ENCODE peak calls at places on chromosomes 11 and 22, in six cellular contexts. X, D, S, Y, M and Z are unnamed samples.

GRCh38 chr11:9459573-9460321 is 1.1 kb upstream of the ZNF143 start:
- DNase-seq in X (no peak), D (no peak), S (peak), Y (peak), M (no peak), Z (no peak)

GRCh38 chr11:26985941-26986340 is 8.0 kb upstream of the FIBIN start:
- DNase-seq in X (no peak), D (no peak), S (peak), Y (no peak), M (no peak), Z (no peak)

GRCh38 chr11:368414-369335 is 624 bp upstream of the B4GALNT4 start:
- DNase-seq in X (peak), D (no peak), S (peak), Y (no peak), M (no peak), Z (peak)

GRCh38 chr11:123457187-123457770 is 27.2 kb downstream of the GRAMD1B start:
- DNase-seq in X (peak), D (no peak), S (peak), Y (no peak), M (no peak), Z (no peak)

GRCh38 chr11:18853086-18853720 is 61.6 kb upstream of the PTPN5 start:
- DNase-seq in X (no peak), D (no peak), S (peak), Y (peak), M (peak), Z (no peak)

GRCh38 chr11:71336996-71337772 is 84.8 kb upstream of the SHANK2 start:
- DNase-seq in X (no peak), D (peak), S (no peak), Y (no peak), M (no peak), Z (peak)

GRCh38 chr22:43996170-43996980 is 27.7 kb upstream of the PARVB start:
- DNase-seq in X (peak), D (no peak), S (no peak), Y (no peak), M (peak), Z (no peak)

GRCh38 chr22:24186892-24187670 is 5.8 kb downstream of the SUSD2 start:
- DNase-seq in X (no peak), D (no peak), S (no peak), Y (no peak), M (no peak), Z (peak)

GRCh38 chr11:15471028-15471708 is 356.4 kb downstream of the INSC start:
- DNase-seq in X (no peak), D (no peak), S (no peak), Y (no peak), M (no peak), Z (no peak)

GRCh38 chr22:36922097-36922608 is 8.7 kb downstream of the CSF2RB start:
- DNase-seq in X (no peak), D (no peak), S (peak), Y (no peak), M (peak), Z (no peak)

GRCh38 chr22:39504071-39504470 is 2.0 kb downstream of the MIEF1 start:
- DNase-seq in X (peak), D (no peak), S (no peak), Y (no peak), M (no peak), Z (no peak)

GRCh38 chr22:46674367-46674781 is 54.2 kb downstream of the GRAMD4 start:
- DNase-seq in X (peak), D (no peak), S (no peak), Y (no peak), M (no peak), Z (no peak)

GRCh38 chr11:11427185-11427944 is 74.3 kb upstream of the CSNK2A3 start:
- DNase-seq in X (no peak), D (no peak), S (no peak), Y (no peak), M (peak), Z (no peak)

GRCh38 chr11:11426226-11426915 is 73.3 kb upstream of the CSNK2A3 start:
- DNase-seq in X (no peak), D (no peak), S (no peak), Y (no peak), M (no peak), Z (no peak)

GRCh38 chr11:11432621-11433319 is 79.7 kb upstream of the CSNK2A3 start:
- DNase-seq in X (no peak), D (no peak), S (no peak), Y (no peak), M (no peak), Z (no peak)

GRCh38 chr11:11428714-11429113 is 75.7 kb upstream of the CSNK2A3 start:
- DNase-seq in X (no peak), D (no peak), S (no peak), Y (no peak), M (no peak), Z (no peak)

DNA sequence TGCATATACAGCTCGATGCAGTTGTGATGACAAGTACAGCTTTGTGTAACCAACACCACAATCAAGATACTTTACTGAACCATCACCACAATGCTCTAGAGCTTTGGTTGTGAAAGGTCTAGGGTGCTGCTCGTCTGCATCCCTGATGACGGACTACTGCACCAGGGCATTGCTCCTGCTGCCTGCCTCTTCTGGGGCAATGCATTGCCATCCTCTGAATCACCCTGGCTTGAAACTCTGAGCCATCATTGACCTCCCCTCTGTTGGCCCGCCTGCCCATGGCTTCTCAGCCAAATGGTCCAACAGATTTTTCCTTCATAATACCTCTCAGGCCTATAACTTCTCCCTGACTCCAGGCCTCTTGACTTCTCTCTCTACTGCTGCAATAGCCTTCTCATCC is 77.4 kb upstream of the CSNK2A3 start:
- DNase-seq in X (no peak), D (no peak), S (no peak), Y (no peak), M (no peak), Z (no peak)
- TF ChIP-seq CTCF in X (no peak), D (no peak), S (no peak), Y (no peak), M (no peak), Z (no peak)

GRCh38 chr11:111612211-111612610 is 10.0 kb downstream of the SIK2 start:
- DNase-seq in X (no peak), D (no peak), S (peak), Y (no peak), M (no peak), Z (no peak)
- TF ChIP-seq CTCF in X (no peak), D (no peak), S (no peak), Y (no peak), M (no peak), Z (no peak)

DNA sequence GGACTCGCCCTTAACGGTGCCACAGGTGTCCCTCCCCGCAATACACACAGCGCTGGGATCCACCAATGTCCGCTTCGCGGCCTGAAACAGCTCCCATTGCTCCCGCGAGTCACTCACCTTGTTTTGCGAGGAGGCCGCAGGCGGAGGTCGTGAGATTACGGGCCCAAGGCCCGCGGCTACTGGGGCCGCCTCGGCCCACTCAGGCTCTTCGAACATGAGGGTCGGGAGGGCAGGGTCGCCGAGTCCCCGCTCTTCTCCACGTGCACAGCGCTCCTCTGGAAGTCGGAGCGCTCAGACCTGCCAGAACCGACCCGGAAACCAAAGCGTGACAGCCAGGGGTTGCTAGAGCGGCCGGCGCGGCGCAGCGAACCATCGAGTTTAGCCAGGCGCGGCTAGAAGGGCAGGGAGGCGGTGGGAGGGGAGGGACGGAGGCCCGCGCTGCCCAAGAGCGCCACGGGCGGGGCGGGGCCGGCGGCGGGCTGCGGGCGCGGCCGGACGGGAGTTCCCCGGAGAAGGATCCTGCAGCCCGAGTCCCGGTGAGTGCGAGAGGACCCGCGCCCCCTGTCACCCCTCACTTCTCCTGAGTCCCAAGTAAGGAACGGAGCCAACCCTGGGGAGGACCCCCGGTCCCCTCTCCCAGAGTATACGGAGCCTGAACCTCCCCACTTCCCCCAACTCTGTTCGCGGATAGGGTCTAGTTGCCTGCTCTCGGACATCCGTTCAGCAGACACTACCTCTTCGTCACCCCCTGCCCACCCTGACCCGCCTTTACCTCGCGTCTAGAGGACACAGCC is at the start of the genes ILK and RRP8:
- DNase-seq in X (peak), D (peak), S (peak), Y (peak), M (peak), Z (peak)
- TF ChIP-seq CTCF in X (peak), D (peak), S (no peak), Y (no peak), M (no peak), Z (peak)

DNA sequence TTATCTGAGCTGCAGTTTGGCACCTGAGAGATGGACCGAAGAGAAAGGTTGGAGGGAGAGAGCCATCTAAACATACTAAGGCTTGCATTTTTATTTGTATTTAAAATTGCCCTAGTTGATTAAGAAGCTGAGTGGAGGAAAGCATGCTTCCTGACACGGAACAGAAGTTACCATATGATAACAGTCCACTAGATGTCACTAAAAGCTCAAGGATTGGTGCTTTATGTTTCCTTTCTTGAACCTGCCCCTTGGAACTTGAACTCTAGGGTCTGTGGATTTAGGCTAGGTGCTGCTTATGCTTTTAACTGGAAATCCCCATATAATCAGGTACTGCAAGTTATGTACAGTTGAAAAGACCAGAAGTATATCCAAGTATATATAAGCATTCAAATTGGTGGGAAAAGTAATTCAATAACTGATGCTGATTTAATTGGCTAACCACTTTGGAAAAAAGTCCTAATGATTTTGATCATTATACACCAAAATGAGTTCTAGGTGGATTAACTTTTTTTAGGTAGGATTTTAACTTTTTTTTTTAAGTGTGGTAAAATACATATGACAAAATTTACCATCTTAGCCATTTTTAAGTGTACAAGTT is 9.5 kb downstream of the RBMXL2 start:
- DNase-seq in X (no peak), D (no peak), S (peak), Y (peak), M (peak), Z (no peak)
- TF ChIP-seq CTCF in X (peak), D (peak), S (peak), Y (peak), M (peak), Z (peak)

DNA sequence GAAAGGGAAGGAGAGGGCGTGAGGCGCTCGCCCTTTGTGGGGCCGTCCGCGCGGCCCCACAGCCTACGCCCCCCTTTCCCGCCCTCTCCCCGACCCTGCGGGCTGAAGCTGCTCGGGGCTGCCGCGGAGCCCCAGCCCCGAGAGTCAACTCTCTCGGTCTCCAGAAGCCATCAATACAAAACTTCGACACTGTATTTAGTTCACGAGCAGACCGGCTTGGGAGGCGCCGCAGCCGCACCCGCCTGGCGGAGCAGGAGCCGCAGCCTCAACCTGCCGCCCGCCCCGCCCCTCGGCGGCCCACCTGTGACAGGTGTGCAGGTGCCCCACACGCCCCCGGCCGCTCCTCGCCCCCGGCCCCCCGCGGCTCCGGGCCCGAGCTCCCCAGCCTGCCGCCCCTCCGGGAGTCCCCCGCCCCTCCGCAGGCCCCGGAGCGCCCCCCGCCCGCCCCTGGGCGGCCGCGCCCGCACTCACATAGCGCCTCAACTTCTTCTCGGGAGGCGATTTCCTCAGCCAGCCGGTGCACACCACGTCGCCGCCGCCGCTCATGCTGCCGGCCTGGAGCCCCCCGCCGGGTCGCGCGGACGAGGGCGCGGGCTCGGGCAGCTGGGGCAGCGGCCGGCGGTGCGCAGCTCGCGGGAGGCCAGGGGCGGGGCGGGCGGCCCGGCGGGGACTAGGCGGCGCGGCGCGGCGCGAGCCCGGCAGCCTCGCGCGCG is at the start of gene GAB2:
- DNase-seq in X (peak), D (peak), S (no peak), Y (no peak), M (peak), Z (no peak)
- TF ChIP-seq CTCF in X (no peak), D (no peak), S (no peak), Y (no peak), M (no peak), Z (no peak)

DNA sequence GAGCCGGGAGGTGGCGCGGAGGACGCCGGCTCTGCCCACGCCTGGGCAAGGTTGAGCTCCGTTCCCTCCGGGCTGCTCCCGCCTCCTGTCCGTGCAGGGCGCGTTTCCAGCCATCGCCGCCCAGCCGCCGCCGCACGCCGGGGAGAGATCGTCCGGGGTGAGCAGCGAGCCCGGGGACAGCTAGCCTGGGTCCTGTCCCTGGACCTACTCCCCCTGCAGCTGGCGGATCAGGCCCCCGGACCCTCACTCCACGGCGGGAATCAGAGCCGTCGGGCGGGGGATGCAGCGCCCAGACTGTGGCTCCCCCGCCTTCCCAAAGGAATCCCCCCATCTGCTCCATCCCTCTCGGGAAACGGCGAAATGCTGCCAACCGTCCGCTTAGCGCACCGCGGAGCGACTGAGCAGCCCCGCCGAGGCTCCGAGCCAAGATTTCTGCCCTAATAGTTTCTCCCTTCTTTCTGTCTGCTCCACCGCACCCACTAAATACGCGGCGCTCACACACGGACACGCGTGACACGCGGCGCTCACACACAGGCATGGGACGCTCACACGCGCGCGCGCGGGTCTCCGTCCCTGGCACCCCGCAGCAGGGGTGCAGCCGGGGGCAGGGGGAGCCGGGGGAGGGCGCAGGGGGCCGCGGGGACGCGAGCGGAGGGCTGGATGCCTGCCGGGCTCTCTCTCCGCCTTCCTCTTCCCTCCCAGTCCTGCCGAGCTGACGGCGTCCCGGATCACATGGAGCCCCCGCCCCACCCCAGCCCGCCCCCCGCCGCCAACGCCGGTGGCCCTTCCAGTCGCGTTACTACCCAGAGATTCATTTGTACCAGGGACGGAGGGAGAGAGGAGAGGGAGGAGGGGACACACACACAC is at the start of gene KCNJ5:
- DNase-seq in X (peak), D (no peak), S (no peak), Y (no peak), M (peak), Z (no peak)
- TF ChIP-seq CTCF in X (no peak), D (no peak), S (no peak), Y (no peak), M (no peak), Z (no peak)